ENCODE peak calls at places on chromosomes 5 and 9, in four cellular contexts. One of them, this sample, is unnamed.

GRCh38 chr9:121713400-121714070 is 62.1 kb downstream of the DAB2IP start:
- DNase-seq in prostate gland: no peak
- DNase-seq in uterus: no peak
- DNase-seq in pancreas: peak
- DNase-seq in this sample: no peak

GRCh38 chr9:72326643-72327042 is 38.4 kb downstream of the ZFAND5 start:
- DNase-seq in prostate gland: no peak
- DNase-seq in uterus: no peak
- DNase-seq in pancreas: no peak
- DNase-seq in this sample: no peak

GRCh38 chr9:119153402-119153801 is 215.8 kb downstream of the BRINP1 start:
- DNase-seq in prostate gland: no peak
- DNase-seq in uterus: no peak
- DNase-seq in pancreas: no peak
- DNase-seq in this sample: no peak

GRCh38 chr5:113331201-113331551 is 103.6 kb downstream of the TSSK1B start:
- DNase-seq in prostate gland: no peak
- DNase-seq in uterus: no peak
- DNase-seq in pancreas: no peak
- DNase-seq in this sample: no peak

GRCh38 chr9:14482856-14483255 is 168.9 kb upstream of the NFIB start:
- DNase-seq in prostate gland: no peak
- DNase-seq in uterus: no peak
- DNase-seq in pancreas: no peak
- DNase-seq in this sample: no peak

GRCh38 chr9:84710701-84711397 is 41.3 kb downstream of the NTRK2 start:
- DNase-seq in prostate gland: no peak
- DNase-seq in uterus: no peak
- DNase-seq in pancreas: no peak
- DNase-seq in this sample: no peak

GRCh38 chr9:137721479-137721878 is 102.7 kb downstream of the EHMT1 start:
- DNase-seq in prostate gland: no peak
- DNase-seq in uterus: no peak
- DNase-seq in pancreas: no peak
- DNase-seq in this sample: no peak

GRCh38 chr9:117304613-117305012 is 110.2 kb downstream of the ASTN2 start:
- DNase-seq in prostate gland: no peak
- DNase-seq in uterus: no peak
- DNase-seq in pancreas: no peak
- DNase-seq in this sample: no peak

GRCh38 chr9:120398286-120398685 is 181.7 kb downstream of the CDK5RAP2 start:
- DNase-seq in prostate gland: no peak
- DNase-seq in uterus: no peak
- DNase-seq in pancreas: no peak
- DNase-seq in this sample: no peak

GRCh38 chr9:114057161-114057560 is 20.9 kb downstream of the AMBP start:
- DNase-seq in prostate gland: no peak
- DNase-seq in uterus: no peak
- DNase-seq in pancreas: no peak
- DNase-seq in this sample: no peak

GRCh38 chr5:140821375-140822280 is at the start of gene PCDHA5:
- DNase-seq in prostate gland: no peak
- DNase-seq in uterus: peak
- DNase-seq in pancreas: no peak
- DNase-seq in this sample: no peak

GRCh38 chr9:114224247-114224610 is 68.9 kb downstream of the COL27A1 start:
- DNase-seq in prostate gland: no peak
- DNase-seq in uterus: no peak
- DNase-seq in pancreas: no peak
- DNase-seq in this sample: no peak

GRCh38 chr5:43997647-43998251 is 391.5 kb downstream of the FGF10 start:
- DNase-seq in prostate gland: no peak
- DNase-seq in uterus: no peak
- DNase-seq in pancreas: no peak
- DNase-seq in this sample: no peak

GRCh38 chr9:27248702-27249101 is 48.2 kb downstream of the EQTN start:
- DNase-seq in prostate gland: no peak
- DNase-seq in uterus: no peak
- DNase-seq in pancreas: no peak
- DNase-seq in this sample: no peak

GRCh38 chr9:26870292-26870691 is 22.3 kb downstream of the CAAP1 start:
- DNase-seq in prostate gland: no peak
- DNase-seq in uterus: no peak
- DNase-seq in pancreas: no peak
- DNase-seq in this sample: no peak

GRCh38 chr5:180402716-180403115 is 49.6 kb upstream of the GFPT2 start:
- DNase-seq in prostate gland: no peak
- DNase-seq in uterus: no peak
- DNase-seq in pancreas: no peak
- DNase-seq in this sample: no peak

GRCh38 chr9:7368410-7369292 is 430.9 kb downstream of the DMAC1 start:
- DNase-seq in prostate gland: no peak
- DNase-seq in uterus: no peak
- DNase-seq in pancreas: no peak
- DNase-seq in this sample: no peak

GRCh38 chr5:120457839-120458507 is 6.1 kb upstream of the PRR16 start:
- DNase-seq in prostate gland: peak
- DNase-seq in uterus: peak
- DNase-seq in pancreas: peak
- DNase-seq in this sample: peak

GRCh38 chr5:16791036-16791705 is 144.9 kb downstream of the MYO10 start:
- DNase-seq in prostate gland: peak
- DNase-seq in uterus: no peak
- DNase-seq in pancreas: no peak
- DNase-seq in this sample: no peak

GRCh38 chr5:32109236-32109635 is 64.9 kb downstream of the GOLPH3 start:
- DNase-seq in prostate gland: no peak
- DNase-seq in uterus: no peak
- DNase-seq in pancreas: no peak
- DNase-seq in this sample: no peak

GRCh38 chr5:143582869-143583268 is 179.4 kb upstream of the NR3C1 start:
- DNase-seq in prostate gland: no peak
- DNase-seq in uterus: no peak
- DNase-seq in pancreas: no peak
- DNase-seq in this sample: no peak

GRCh38 chr9:111148390-111148993 is 110.2 kb upstream of the LPAR1 start:
- DNase-seq in prostate gland: no peak
- DNase-seq in uterus: no peak
- DNase-seq in pancreas: no peak
- DNase-seq in this sample: no peak

GRCh38 chr5:141523991-141524390 is 35.1 kb downstream of the PCDHGC5 start:
- DNase-seq in prostate gland: no peak
- DNase-seq in uterus: no peak
- DNase-seq in pancreas: no peak
- DNase-seq in this sample: no peak

GRCh38 chr9:111037744-111038335 is 430 bp downstream of the LPAR1 start:
- DNase-seq in prostate gland: peak
- DNase-seq in uterus: peak
- DNase-seq in pancreas: peak
- DNase-seq in this sample: no peak

GRCh38 chr9:117014061-117014460 is 327.0 kb downstream of the TRIM32 start:
- DNase-seq in prostate gland: no peak
- DNase-seq in uterus: no peak
- DNase-seq in pancreas: no peak
- DNase-seq in this sample: no peak

GRCh38 chr5:145681686-145682085 is 153.5 kb downstream of the PRELID2 start:
- DNase-seq in prostate gland: peak
- DNase-seq in uterus: no peak
- DNase-seq in pancreas: no peak
- DNase-seq in this sample: no peak

GRCh38 chr9:1604942-1605560 is 410.1 kb upstream of the SMARCA2 start:
- DNase-seq in prostate gland: no peak
- DNase-seq in uterus: no peak
- DNase-seq in pancreas: no peak
- DNase-seq in this sample: no peak

GRCh38 chr5:135095052-135095715 is 61.2 kb upstream of the PITX1 start:
- DNase-seq in prostate gland: peak
- DNase-seq in uterus: no peak
- DNase-seq in pancreas: no peak
- DNase-seq in this sample: no peak
- H3K4me3 ChIP-seq in prostate gland: no peak
- H3K4me3 ChIP-seq in uterus: no peak
- H3K4me3 ChIP-seq in pancreas: no peak
- H3K4me3 ChIP-seq in this sample: no peak

GRCh38 chr5:57836331-57836730 is 353.7 kb upstream of the ACTBL2 start:
- DNase-seq in prostate gland: no peak
- DNase-seq in uterus: no peak
- DNase-seq in pancreas: no peak
- DNase-seq in this sample: no peak

GRCh38 chr5:57833489-57833888 is 350.9 kb upstream of the ACTBL2 start:
- DNase-seq in prostate gland: no peak
- DNase-seq in uterus: no peak
- DNase-seq in pancreas: no peak
- DNase-seq in this sample: no peak

GRCh38 chr5:57832873-57833272 is 350.3 kb upstream of the ACTBL2 start:
- DNase-seq in prostate gland: no peak
- DNase-seq in uterus: no peak
- DNase-seq in pancreas: no peak
- DNase-seq in this sample: no peak

GRCh38 chr5:57836921-57837320 is 354.3 kb upstream of the ACTBL2 start:
- DNase-seq in prostate gland: no peak
- DNase-seq in uterus: no peak
- DNase-seq in pancreas: no peak
- DNase-seq in this sample: no peak

DNA sequence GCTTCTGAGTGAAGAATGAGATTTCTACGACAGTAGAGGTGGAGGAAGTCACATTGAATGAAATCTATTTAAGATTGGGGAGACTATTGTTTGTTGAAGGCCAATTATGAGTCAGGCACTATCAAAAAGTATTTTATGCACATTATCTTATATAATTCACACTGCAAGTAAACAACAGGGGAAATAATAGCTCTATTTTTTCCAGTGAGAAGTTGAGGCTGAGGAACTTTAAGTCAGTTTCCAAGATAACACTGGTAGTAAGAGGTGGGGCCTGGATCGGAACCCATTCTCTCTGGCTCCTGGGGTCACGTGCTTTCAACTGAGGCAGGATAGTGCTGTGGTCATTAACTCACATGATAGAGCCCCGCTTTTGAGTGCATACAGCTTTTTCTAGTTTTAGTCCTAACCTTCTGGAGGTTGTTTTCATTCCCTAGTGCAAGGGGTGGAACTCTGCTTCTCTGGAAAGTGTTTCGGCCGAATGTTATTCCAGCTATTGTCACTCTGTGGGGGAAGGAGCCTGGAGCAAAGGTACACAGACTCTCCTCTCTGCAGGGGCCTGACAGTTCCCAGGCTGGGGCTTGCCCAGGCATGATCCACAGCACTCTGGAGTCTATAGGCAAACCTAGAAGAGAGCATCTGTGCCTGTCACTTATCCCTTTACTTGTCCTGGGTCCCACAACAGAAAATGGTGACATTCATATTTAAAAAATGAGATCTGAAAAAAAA is 352.4 kb upstream of the ACTBL2 start:
- DNase-seq in prostate gland: peak
- DNase-seq in uterus: no peak
- DNase-seq in pancreas: peak
- DNase-seq in this sample: no peak
- H3K27ac ChIP-seq in prostate gland: no peak
- H3K27ac ChIP-seq in uterus: no peak
- H3K27ac ChIP-seq in pancreas: no peak
- H3K27ac ChIP-seq in this sample: no peak

DNA sequence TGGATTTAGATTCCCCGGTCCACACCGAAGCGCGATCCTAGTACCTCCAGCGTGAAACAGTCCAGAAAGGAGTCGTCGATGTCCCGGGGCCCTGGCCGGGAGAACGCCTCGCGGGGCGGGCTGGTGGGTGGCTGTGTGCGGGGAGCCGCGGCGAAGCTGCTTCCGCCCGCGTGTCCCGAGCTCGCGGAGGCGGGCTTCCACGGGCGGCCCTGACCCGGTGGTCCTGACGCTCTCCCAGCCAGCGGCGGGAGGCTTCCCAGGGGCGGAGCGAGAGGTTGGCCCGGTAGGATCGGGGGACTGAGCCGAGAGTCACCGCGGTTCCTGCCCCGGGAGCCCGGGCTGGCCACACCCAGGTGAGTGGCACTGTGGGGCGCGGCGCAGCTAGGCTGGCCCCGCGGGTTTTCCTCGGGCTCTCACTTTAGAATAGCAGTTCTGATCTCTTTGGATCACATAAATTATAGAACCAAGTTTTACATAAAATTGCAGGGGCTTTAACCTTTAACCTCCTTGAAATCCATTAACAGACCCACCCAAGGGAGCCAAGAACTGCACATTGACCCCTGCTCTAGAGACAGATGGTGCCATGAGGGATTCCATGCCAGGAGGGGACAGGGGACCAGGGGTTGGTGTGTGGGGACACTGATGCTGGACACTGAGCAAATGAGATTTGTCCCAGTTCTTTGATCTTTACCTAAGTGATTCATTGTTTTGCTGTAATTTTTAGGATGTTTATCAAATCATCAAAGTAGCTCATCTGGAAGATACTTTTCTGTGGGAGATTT is 29.2 kb upstream of the IL31RA start:
- DNase-seq in prostate gland: no peak
- DNase-seq in uterus: no peak
- DNase-seq in pancreas: peak
- DNase-seq in this sample: no peak
- H3K4me3 ChIP-seq in prostate gland: peak
- H3K4me3 ChIP-seq in uterus: peak
- H3K4me3 ChIP-seq in pancreas: peak
- H3K4me3 ChIP-seq in this sample: peak

GRCh38 chr5:1215320-1216096 is 9.7 kb upstream of the SLC6A18 start:
- DNase-seq in prostate gland: no peak
- DNase-seq in uterus: no peak
- DNase-seq in pancreas: no peak
- DNase-seq in this sample: no peak

GRCh38 chr5:1213508-1214162 is 11.5 kb upstream of the SLC6A18 start:
- DNase-seq in prostate gland: no peak
- DNase-seq in uterus: no peak
- DNase-seq in pancreas: peak
- DNase-seq in this sample: no peak

GRCh38 chr5:1216211-1216917 is 8.8 kb upstream of the SLC6A18 start:
- DNase-seq in prostate gland: no peak
- DNase-seq in uterus: no peak
- DNase-seq in pancreas: peak
- DNase-seq in this sample: no peak

GRCh38 chr5:1214163-1214935 is 10.8 kb upstream of the SLC6A18 start:
- DNase-seq in prostate gland: no peak
- DNase-seq in uterus: no peak
- DNase-seq in pancreas: peak
- DNase-seq in this sample: no peak

DNA sequence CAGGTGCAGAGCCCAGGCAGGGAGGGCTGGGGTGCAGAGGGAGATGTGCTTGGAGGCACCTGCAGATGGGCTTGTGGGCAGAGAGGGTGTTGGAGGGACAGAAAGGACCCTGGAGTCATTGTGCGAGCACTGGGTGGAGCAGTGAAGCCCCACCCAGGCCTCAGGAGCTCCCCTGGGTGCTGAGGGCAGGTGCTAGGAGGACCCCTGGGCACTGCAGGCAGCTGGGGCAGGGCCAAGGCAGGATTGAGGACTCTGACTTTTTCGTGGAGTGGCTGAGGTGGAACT is 10.3 kb upstream of the SLC6A18 start:
- DNase-seq in prostate gland: no peak
- DNase-seq in uterus: no peak
- DNase-seq in pancreas: no peak
- DNase-seq in this sample: no peak
- H3K27ac ChIP-seq in prostate gland: no peak
- H3K27ac ChIP-seq in uterus: no peak
- H3K27ac ChIP-seq in pancreas: no peak
- H3K27ac ChIP-seq in this sample: no peak